ENCODE peak calls at places on chromosome 18, in seven cellular contexts. One of them, this sample, is unnamed.

GRCh38 chr18:54181856-54182612 is 42.4 kb downstream of the MBD2 start:
- DNase-seq in GM13976: peak; percentile 32
- DNase-seq in aorta: no peak
- DNase-seq in NCI-H1436: no peak
- DNase-seq in SK-N-SH: no peak
- DNase-seq in effector CD4-positive, alpha-beta T cell: no peak
- DNase-seq in Calu3: no peak
- DNase-seq in this sample: no peak

GRCh38 chr18:8991131-8991530 is 111.4 kb upstream of the NDUFV2 start:
- DNase-seq in effector CD4-positive, alpha-beta T cell: no peak
- DNase-seq in Calu3: no peak
- DNase-seq in aorta: no peak
- DNase-seq in GM13976: no peak
- DNase-seq in SK-N-SH: no peak
- DNase-seq in NCI-H1436: no peak
- DNase-seq in this sample: no peak

GRCh38 chr18:69469444-69469919 is 68.8 kb downstream of the DOK6 start:
- DNase-seq in SK-N-SH: peak; percentile 29
- DNase-seq in NCI-H1436: no peak
- DNase-seq in aorta: peak; percentile 71
- DNase-seq in Calu3: no peak
- DNase-seq in effector CD4-positive, alpha-beta T cell: no peak
- DNase-seq in GM13976: peak; percentile 23
- DNase-seq in this sample: no peak

GRCh38 chr18:40555914-40556313 is 1399.1 kb upstream of the PIK3C3 start:
- DNase-seq in aorta: no peak
- DNase-seq in SK-N-SH: no peak
- DNase-seq in effector CD4-positive, alpha-beta T cell: no peak
- DNase-seq in NCI-H1436: no peak
- DNase-seq in GM13976: no peak
- DNase-seq in Calu3: no peak
- DNase-seq in this sample: no peak

GRCh38 chr18:70235478-70235877 is 30.0 kb upstream of the RTTN start:
- DNase-seq in GM13976: no peak
- DNase-seq in aorta: no peak
- DNase-seq in SK-N-SH: no peak
- DNase-seq in effector CD4-positive, alpha-beta T cell: no peak
- DNase-seq in NCI-H1436: no peak
- DNase-seq in Calu3: no peak
- DNase-seq in this sample: no peak

GRCh38 chr18:79853993-79854364 is 56.2 kb downstream of the KCNG2 start:
- DNase-seq in NCI-H1436: no peak
- DNase-seq in Calu3: no peak
- DNase-seq in effector CD4-positive, alpha-beta T cell: no peak
- DNase-seq in SK-N-SH: no peak
- DNase-seq in GM13976: no peak
- DNase-seq in aorta: peak; percentile 50
- DNase-seq in this sample: no peak

GRCh38 chr18:45839415-45840395 is 14.2 kb downstream of the SIGLEC15 start:
- DNase-seq in effector CD4-positive, alpha-beta T cell: no peak
- DNase-seq in aorta: no peak
- DNase-seq in GM13976: no peak
- DNase-seq in NCI-H1436: no peak
- DNase-seq in SK-N-SH: peak; percentile 59
- DNase-seq in Calu3: peak; percentile 71
- DNase-seq in this sample: no peak

GRCh38 chr18:61608306-61608705 is 275.1 kb downstream of the CDH20 start:
- DNase-seq in GM13976: no peak
- DNase-seq in effector CD4-positive, alpha-beta T cell: no peak
- DNase-seq in SK-N-SH: no peak
- DNase-seq in Calu3: no peak
- DNase-seq in aorta: no peak
- DNase-seq in NCI-H1436: no peak
- DNase-seq in this sample: no peak

GRCh38 chr18:48896875-48897511 is 53.8 kb downstream of the SMAD7 start:
- DNase-seq in GM13976: peak; percentile 75
- DNase-seq in effector CD4-positive, alpha-beta T cell: no peak
- DNase-seq in SK-N-SH: no peak
- DNase-seq in Calu3: peak; percentile 65
- DNase-seq in aorta: no peak
- DNase-seq in NCI-H1436: no peak
- DNase-seq in this sample: no peak

GRCh38 chr18:57134564-57135211 is 12.2 kb upstream of the BOD1L2 start:
- DNase-seq in GM13976: no peak
- DNase-seq in NCI-H1436: no peak
- DNase-seq in effector CD4-positive, alpha-beta T cell: no peak
- DNase-seq in SK-N-SH: no peak
- DNase-seq in aorta: no peak
- DNase-seq in Calu3: no peak
- DNase-seq in this sample: no peak

GRCh38 chr18:79533591-79533990 is 137.9 kb downstream of the NFATC1 start:
- DNase-seq in GM13976: no peak
- DNase-seq in Calu3: no peak
- DNase-seq in NCI-H1436: no peak
- DNase-seq in effector CD4-positive, alpha-beta T cell: no peak
- DNase-seq in SK-N-SH: no peak
- DNase-seq in aorta: peak; percentile 72
- DNase-seq in this sample: no peak

GRCh38 chr18:25176516-25177042 is 175.4 kb downstream of the ZNF521 start:
- DNase-seq in aorta: no peak
- DNase-seq in SK-N-SH: no peak
- DNase-seq in GM13976: no peak
- DNase-seq in NCI-H1436: no peak
- DNase-seq in effector CD4-positive, alpha-beta T cell: no peak
- DNase-seq in Calu3: no peak
- DNase-seq in this sample: peak; percentile 39